ENCODE peak calls at places on chromosomes 6 and 20, in four cellular contexts. I, P, G and C are unnamed samples.

GRCh38 chr20:32636821-32637220 is 36.9 kb downstream of the C20orf203 start:
- DNase-seq in I (no peak), G (no peak), P (no peak), C (no peak)

GRCh38 chr6:155646443-155646842 is 190.8 kb upstream of the NOX3 start:
- DNase-seq in P (no peak), G (no peak), I (peak; percentile 32), C (no peak)

GRCh38 chr20:60024245-60024644 is 66.0 kb downstream of the CDH26 start:
- DNase-seq in G (no peak), P (no peak), I (no peak), C (no peak)

GRCh38 chr6:8639928-8640649 is 204.7 kb upstream of the SLC35B3 start:
- DNase-seq in I (no peak), P (no peak), G (no peak), C (no peak)

GRCh38 chr6:144467921-144468320 is 182.8 kb downstream of the UTRN start:
- DNase-seq in P (no peak), G (no peak), I (no peak), C (peak; percentile 6)

GRCh38 chr6:149094156-149094555 is 223.4 kb upstream of the TAB2 start:
- DNase-seq in G (no peak), P (no peak), I (peak; percentile 4), C (peak; percentile 39)

GRCh38 chr20:6920991-6921613 is 153.6 kb downstream of the BMP2 start:
- DNase-seq in G (no peak), I (no peak), P (no peak), C (no peak)

GRCh38 chr20:39040116-39040515 is 78.0 kb downstream of the DHX35 start:
- DNase-seq in P (no peak), G (no peak), I (no peak), C (no peak)

GRCh38 chr6:157762636-157763035 is 60.4 kb upstream of the SNX9 start:
- DNase-seq in P (no peak), I (no peak), G (peak; percentile 53), C (no peak)

GRCh38 chr6:73666393-73666792 is 12.6 kb upstream of the SLC17A5 start:
- DNase-seq in G (no peak), P (no peak), I (peak; percentile 34), C (no peak)

GRCh38 chr6:140572129-140572528 is 1197.7 kb upstream of the CITED2 start:
- DNase-seq in G (no peak), I (peak; percentile 96), P (no peak), C (no peak)

GRCh38 chr20:46406986-46407670 is 713 bp upstream of the ELMO2 start:
- DNase-seq in P (no peak), G (no peak), I (peak; percentile 15), C (peak; percentile 16)

GRCh38 chr6:34425132-34425497 is 754 bp downstream of the RPS10 start:
- DNase-seq in P (no peak), G (no peak), I (no peak), C (peak; percentile 42)

GRCh38 chr6:116369540-116370327 is 1.0 kb upstream of the DSE start:
- DNase-seq in P (no peak), G (no peak), I (no peak), C (no peak)
- H2AK5ac ChIP-seq in P (no peak overlapping the region), G (no peak overlapping the region), I (peak overlapping the region; percentile 94), C (no peak overlapping the region)

GRCh38 chr6:101847690-101848089 is 454.2 kb downstream of the GRIK2 start:
- DNase-seq in I (no peak), G (peak; percentile 46), P (no peak), C (no peak)

GRCh38 chr6:101853226-101853625 is 459.7 kb downstream of the GRIK2 start:
- DNase-seq in G (no peak), P (no peak), I (peak; percentile 9), C (no peak)

GRCh38 chr6:101853686-101854085 is 460.2 kb downstream of the GRIK2 start:
- DNase-seq in P (no peak), I (no peak), G (no peak), C (no peak)

DNA sequence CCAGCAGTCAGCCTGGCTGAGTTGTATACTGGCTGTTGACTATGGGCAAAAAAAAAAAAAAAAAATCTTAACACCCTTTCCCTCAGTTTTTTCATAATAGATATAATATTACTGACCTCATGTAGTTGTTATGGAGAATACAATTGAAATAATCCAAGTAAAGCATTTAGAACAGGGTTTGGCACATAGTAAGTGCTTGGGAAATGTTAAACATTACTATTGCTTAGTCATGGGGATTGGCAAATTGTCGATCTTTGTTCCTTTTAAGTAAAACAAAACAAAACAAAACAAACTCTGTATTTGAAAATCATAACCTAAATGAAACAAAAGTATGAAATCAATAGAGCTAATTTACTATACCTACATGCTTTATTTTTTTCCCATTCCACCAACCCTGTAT is 458.4 kb downstream of the GRIK2 start:
- DNase-seq in P (no peak), I (peak; percentile 49), G (no peak), C (no peak)
- H3K27me3 ChIP-seq in P (no peaks in the 10 kb centered on the region), I (no peaks in the 10 kb centered on the region), G (no peaks in the 10 kb centered on the region), C (no peaks in the 10 kb centered on the region)

DNA sequence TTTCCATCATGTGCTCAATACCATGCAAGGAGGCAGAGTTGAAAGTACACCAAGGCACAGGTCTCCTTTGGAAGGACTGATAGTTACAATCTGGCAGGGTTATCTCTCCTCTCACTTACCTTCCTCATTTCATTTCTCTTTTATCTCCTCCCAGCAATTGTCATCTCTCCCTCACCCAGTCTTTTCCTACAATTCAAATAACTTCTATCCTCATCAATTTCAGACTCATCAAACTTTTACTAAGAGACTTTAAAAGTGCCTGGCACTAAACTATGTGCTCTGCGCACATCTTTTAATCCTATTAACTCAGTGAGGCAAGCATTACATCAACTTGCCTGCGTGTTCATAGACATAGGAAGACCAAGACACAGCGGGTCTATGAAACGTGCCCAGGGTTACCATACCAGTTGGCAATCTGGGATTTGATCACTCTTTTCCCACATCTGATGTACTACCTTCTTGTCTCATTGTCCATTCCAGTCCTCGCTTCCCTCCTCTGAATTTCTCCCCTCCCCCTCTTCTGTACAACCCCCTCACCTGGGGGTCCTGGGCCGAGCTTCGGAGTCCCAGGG is 1.2 kb downstream of the VARS1 start:
- DNase-seq in P (no peak), I (peak; percentile 40), G (no peak), C (peak; percentile 44)
- H2AK5ac ChIP-seq in P (peak overlapping the region; percentile 21), I (peak overlapping the region; percentile 86), G (no peak overlapping the region), C (no peak overlapping the region)

GRCh38 chr20:62772994-62773858 is 23.0 kb upstream of the MRGBP start:
- DNase-seq in P (no peak), I (peak; percentile 19), G (no peak), C (no peak)
- H3K27me3 ChIP-seq in P (peaks cover 26% of the 10 kb centered on the region), I (peaks cover 4% of the 10 kb centered on the region), G (no peaks in the 10 kb centered on the region), C (no peaks in the 10 kb centered on the region)

GRCh38 chr6:44867561-44868334 is 460.4 kb upstream of the RUNX2 start:
- DNase-seq in G (no peak), P (no peak), I (no peak), C (no peak)
- H2AK5ac ChIP-seq in G (no peak overlapping the region), P (no peak overlapping the region), I (no peak overlapping the region), C (no peak overlapping the region)

DNA sequence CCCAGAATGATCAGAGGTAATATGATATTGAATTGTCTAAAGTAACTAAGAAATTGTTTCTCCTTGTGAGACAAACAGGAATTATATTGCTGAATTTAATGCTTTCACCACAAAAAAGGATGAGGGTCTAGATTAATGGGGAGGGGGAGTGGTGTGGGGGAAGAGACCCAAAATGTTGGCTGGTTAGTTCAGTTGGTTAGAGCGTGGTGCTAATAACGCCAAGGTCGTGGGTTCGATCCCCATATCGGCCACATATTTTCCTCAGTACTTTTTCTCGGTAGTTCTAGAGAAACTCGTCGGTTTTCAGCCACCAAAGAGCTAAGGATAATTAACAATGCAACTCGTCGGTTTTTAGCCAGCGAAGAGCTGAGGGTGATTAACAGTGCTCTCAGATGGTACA is 26.3 kb downstream of the PRSS16 start:
- DNase-seq in I (no peak), G (no peak), P (no peak), C (no peak)
- H3K27me3 ChIP-seq in I (peaks cover 7% of the 10 kb centered on the region), G (no peaks in the 10 kb centered on the region), P (no peaks in the 10 kb centered on the region), C (no peaks in the 10 kb centered on the region)

GRCh38 chr6:21396313-21396712 is 197.2 kb upstream of the SOX4 start:
- DNase-seq in I (peak; percentile 60), P (no peak), G (no peak), C (no peak)
- H2AK5ac ChIP-seq in I (no peak overlapping the region), P (no peak overlapping the region), G (no peak overlapping the region), C (no peak overlapping the region)

GRCh38 chr20:63477061-63477616 is 4.7 kb upstream of the KCNQ2 start:
- DNase-seq in G (no peak), I (no peak), P (no peak), C (no peak)

GRCh38 chr20:63481503-63481902 is 9.0 kb upstream of the KCNQ2 start:
- DNase-seq in G (no peak), P (no peak), I (no peak), C (no peak)

GRCh38 chr20:63477944-63478343 is 5.5 kb upstream of the KCNQ2 start:
- DNase-seq in I (no peak), G (no peak), P (no peak), C (no peak)

GRCh38 chr20:63475209-63475608 is 2.8 kb upstream of the KCNQ2 start:
- DNase-seq in I (peak; percentile 18), P (no peak), G (peak; percentile 77), C (peak; percentile 5)

DNA sequence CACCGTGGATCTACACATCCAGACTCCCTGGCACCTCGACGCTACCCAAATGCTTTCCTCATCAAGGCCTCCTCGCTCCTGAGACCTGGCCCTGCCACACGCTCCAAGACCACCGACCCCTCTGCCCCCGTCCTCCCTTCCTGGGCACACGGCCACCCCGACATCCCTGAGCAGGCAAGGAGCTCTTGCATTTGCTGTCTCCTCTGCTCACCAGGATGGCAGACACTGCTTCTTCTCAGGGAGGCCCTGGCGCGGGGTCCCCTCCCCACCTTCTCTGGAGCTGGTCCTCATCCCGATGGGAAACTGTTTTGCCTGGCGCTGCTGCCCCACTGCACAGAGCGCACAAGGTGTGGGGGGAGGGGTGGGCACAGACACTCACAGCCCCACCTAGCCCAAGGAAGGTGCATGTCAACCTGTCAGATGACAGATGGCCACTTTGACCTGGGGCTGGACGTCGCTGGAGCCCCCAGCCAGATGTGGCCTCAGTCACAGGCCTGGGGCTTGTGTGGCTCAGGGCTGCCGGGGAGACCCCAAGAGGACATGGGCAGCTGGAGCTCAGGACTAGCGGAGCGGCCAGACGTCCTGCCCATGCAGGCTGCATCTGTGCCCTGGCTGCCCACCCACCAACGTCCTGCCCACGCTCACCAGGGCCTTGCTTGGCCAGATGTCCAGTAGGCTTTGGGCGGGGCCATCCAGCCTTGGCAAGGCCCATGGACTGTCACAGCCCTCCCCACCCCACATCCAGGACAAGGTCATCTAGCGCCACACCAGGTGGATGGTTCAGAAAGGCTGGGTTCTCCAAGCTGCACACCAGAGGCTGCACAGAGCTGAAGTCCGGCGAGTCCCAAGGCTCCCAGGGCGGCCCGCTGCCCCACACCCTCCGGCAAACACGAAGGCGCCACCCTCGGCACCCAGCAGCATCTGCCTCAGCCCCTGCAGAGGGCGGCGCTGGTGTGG is 6.2 kb upstream of the KCNQ2 start:
- DNase-seq in P (no peak), G (no peak), I (no peak), C (no peak)
- H3K27me3 ChIP-seq in P (peaks cover 64% of the 10 kb centered on the region), G (no peaks in the 10 kb centered on the region), I (peaks cover 66% of the 10 kb centered on the region), C (no peaks in the 10 kb centered on the region)